ENCODE peak calls at places on chromosomes 16 and 17, in seven cellular contexts. B is NCI-H2081 treated with DMSO at 0.1 percent for 48 hours; W is activated naive CD4-positive, alpha-beta T cell treated with anti-CD3 and anti-CD28 coated beads for 36 hours; T is HFFc6; E is RWPE1; R is psoas muscle; M is head of caudate nucleus. S is an unnamed sample.

GRCh38 chr16:54792811-54793210 is 137.9 kb upstream of the IRX5 start:
- DNase-seq in B (no peak), W (no peak), T (no peak), E (no peak), R (no peak), M (no peak), S (no peak)

GRCh38 chr17:46085522-46085921 is 86.5 kb downstream of the STH start:
- DNase-seq in B (no peak), W (no peak), T (no peak), E (no peak), R (no peak), M (no peak), S (no peak)

GRCh38 chr17:44222112-44222869 is 2.8 kb upstream of the UBTF start:
- DNase-seq in B (peak), W (peak), T (peak), E (peak), R (peak), M (peak), S (peak)

GRCh38 chr17:10120749-10121148 is 77.7 kb downstream of the GAS7 start:
- DNase-seq in B (no peak), W (no peak), T (no peak), E (no peak), R (no peak), M (no peak), S (no peak)

GRCh38 chr17:29042679-29043538 is at the start of gene PIPOX:
- DNase-seq in B (peak), W (peak), T (no peak), E (no peak), R (no peak), M (peak), S (peak)

GRCh38 chr17:64087252-64088005 is 42.5 kb downstream of the ERN1 start:
- DNase-seq in B (no peak), W (no peak), T (no peak), E (no peak), R (no peak), M (no peak), S (no peak)

GRCh38 chr17:4808378-4808767 is 1.4 kb downstream of the PLD2 start:
- DNase-seq in B (no peak), W (no peak), T (no peak), E (no peak), R (peak), M (peak), S (no peak)

GRCh38 chr17:48484256-48484655 is 46.6 kb downstream of the HOXB1 start:
- DNase-seq in B (no peak), W (no peak), T (peak), E (no peak), R (no peak), M (no peak), S (peak)

GRCh38 chr16:29843942-29844341 is 19.1 kb downstream of the CDIPT start:
- DNase-seq in B (no peak), W (no peak), T (no peak), E (no peak), R (no peak), M (no peak), S (no peak)

GRCh38 chr16:59169168-59169567 is 435.1 kb upstream of the GOT2 start:
- DNase-seq in B (no peak), W (no peak), T (no peak), E (no peak), R (no peak), M (no peak), S (peak)

GRCh38 chr16:4674926-4675530 is 18.3 kb upstream of the NUDT16L1 start:
- DNase-seq in B (no peak), W (no peak), T (no peak), E (no peak), R (no peak), M (no peak), S (no peak)

GRCh38 chr17:32943206-32943605 is 15.3 kb downstream of the TMEM98 start:
- DNase-seq in B (no peak), W (no peak), T (peak), E (no peak), R (no peak), M (no peak), S (no peak)

GRCh38 chr16:85592700-85593502 is 20.2 kb upstream of the GSE1 start:
- DNase-seq in B (no peak), W (no peak), T (no peak), E (no peak), R (no peak), M (no peak), S (peak)

GRCh38 chr17:46995841-46996571 is 17.0 kb upstream of the RPRML start:
- DNase-seq in B (no peak), W (no peak), T (peak), E (peak), R (no peak), M (no peak), S (peak)

GRCh38 chr17:21066394-21066793 is 23.6 kb upstream of the USP22 start:
- DNase-seq in B (no peak), W (no peak), T (no peak), E (no peak), R (no peak), M (no peak), S (peak)

GRCh38 chr17:43211480-43212402 is at the start of gene TMEM106A:
- DNase-seq in B (no peak), W (peak), T (peak), E (peak), R (peak), M (peak), S (peak)

S was measured in A172.